ENCODE peak calls at places on chromosome 2, in six cellular contexts. R is ascending aorta; K is CD8-positive, alpha-beta T cell; P is IMR-90; Z is ovary; S is mammary epithelial cell. Y is an unnamed sample. For H3K4me1, the result is how much of the 10 kb centered on the place peaks cover.

GRCh38 chr2:45700407-45701013 is 49.0 kb downstream of the PRKCE start:
- DNase-seq in K (no peak), R (no peak), P (no peak), S (no peak), Z (no peak), Y (no peak)

GRCh38 chr2:6459138-6459537 is 406.6 kb downstream of the CMPK2 start:
- DNase-seq in K (no peak), R (no peak), S (no peak), Z (no peak), P (no peak), Y (no peak)

GRCh38 chr2:85537600-85538506 is 1.1 kb upstream of the MAT2A start:
- DNase-seq in Z (peak), K (peak), P (no peak), S (no peak), R (peak), Y (peak)

GRCh38 chr2:152500777-152501176 is 165.8 kb downstream of the FMNL2 start:
- DNase-seq in R (peak), P (no peak), S (no peak), Z (no peak), K (no peak), Y (peak)

GRCh38 chr2:143422681-143423080 is 293.5 kb downstream of the ARHGAP15 start:
- DNase-seq in S (no peak), Z (no peak), K (no peak), P (no peak), R (no peak), Y (no peak)

GRCh38 chr2:144083211-144083610 is 436.7 kb downstream of the ZEB2 start:
- DNase-seq in P (peak), S (peak), K (no peak), Z (no peak), R (no peak), Y (no peak)

GRCh38 chr2:31108887-31109286 is 29.4 kb downstream of the GALNT14 start:
- DNase-seq in S (peak), Z (no peak), R (no peak), K (no peak), P (no peak), Y (no peak)

GRCh38 chr2:128441341-128442052 is 122.8 kb upstream of the HS6ST1 start:
- DNase-seq in R (peak), S (no peak), P (no peak), Z (no peak), K (no peak), Y (no peak)

GRCh38 chr2:181613241-181613640 is 43.7 kb downstream of the CERKL start:
- DNase-seq in Z (no peak), K (no peak), R (no peak), S (no peak), P (no peak), Y (no peak)

GRCh38 chr2:30230479-30230854 is 867 bp upstream of the LBH start:
- DNase-seq in R (peak), K (peak), Z (peak), S (no peak), P (peak), Y (no peak)

GRCh38 chr2:174198846-174199564 is 49.3 kb downstream of the OLA1 start:
- DNase-seq in R (no peak), K (no peak), S (peak), Z (no peak), P (peak), Y (no peak)

GRCh38 chr2:215828528-215829184 is 184.7 kb downstream of the MREG start:
- DNase-seq in P (peak), Z (peak), K (peak), R (peak), S (peak), Y (peak)

GRCh38 chr2:128310761-128311160 is 7.9 kb downstream of the HS6ST1 start:
- DNase-seq in P (no peak), Z (no peak), S (no peak), R (no peak), K (no peak), Y (no peak)

GRCh38 chr2:149422991-149423338 is 92.6 kb downstream of the LYPD6 start:
- DNase-seq in K (no peak), R (no peak), Z (no peak), S (no peak), P (no peak), Y (no peak)

GRCh38 chr2:122908134-122908533 is 1117.0 kb upstream of the CNTNAP5 start:
- DNase-seq in P (no peak), R (no peak), K (no peak), S (no peak), Z (no peak), Y (no peak)

GRCh38 chr2:220373878-220374277 is 746.4 kb downstream of the SLC4A3 start:
- DNase-seq in P (peak), R (no peak), Z (no peak), S (no peak), K (no peak), Y (no peak)

GRCh38 chr2:15560988-15561573 is at the start of gene NBAS:
- DNase-seq in S (peak), R (peak), P (peak), K (peak), Z (peak), Y (peak)
- H3K4me1 ChIP-seq in S (under half), R (under half), P (under half), K (under half), Z (under half), Y (under half)

GRCh38 chr2:5077479-5078089 is 614.6 kb upstream of the SOX11 start:
- DNase-seq in P (no peak), S (no peak), R (no peak), K (no peak), Z (no peak), Y (no peak)
- TF ChIP-seq CTCF in P (no peak), S (no peak), R (no peak), K (no peak), Z (no peak), Y (no peak)

GRCh38 chr2:98487806-98488189 is 43.1 kb downstream of the INPP4A start:
- DNase-seq in R (no peak), S (no peak), K (peak), Z (no peak), P (peak), Y (no peak)
- H3K4me1 ChIP-seq in R (under half), S (under half), K (half or more), Z (under half), P (under half), Y (under half)

GRCh38 chr2:20642026-20642971 is 8.6 kb downstream of the HS1BP3 start:
- DNase-seq in P (peak), S (peak), K (peak), Z (peak), R (peak), Y (peak)

GRCh38 chr2:20641123-20641985 is 9.5 kb downstream of the HS1BP3 start:
- DNase-seq in P (peak), S (peak), Z (no peak), K (no peak), R (peak), Y (peak)

GRCh38 chr2:20643826-20644225 is 7.1 kb downstream of the HS1BP3 start:
- DNase-seq in K (no peak), R (no peak), P (no peak), S (no peak), Z (no peak), Y (no peak)

GRCh38 chr2:20645301-20645701 is 5.6 kb downstream of the HS1BP3 start:
- DNase-seq in K (no peak), S (no peak), P (no peak), R (no peak), Z (no peak), Y (no peak)

DNA sequence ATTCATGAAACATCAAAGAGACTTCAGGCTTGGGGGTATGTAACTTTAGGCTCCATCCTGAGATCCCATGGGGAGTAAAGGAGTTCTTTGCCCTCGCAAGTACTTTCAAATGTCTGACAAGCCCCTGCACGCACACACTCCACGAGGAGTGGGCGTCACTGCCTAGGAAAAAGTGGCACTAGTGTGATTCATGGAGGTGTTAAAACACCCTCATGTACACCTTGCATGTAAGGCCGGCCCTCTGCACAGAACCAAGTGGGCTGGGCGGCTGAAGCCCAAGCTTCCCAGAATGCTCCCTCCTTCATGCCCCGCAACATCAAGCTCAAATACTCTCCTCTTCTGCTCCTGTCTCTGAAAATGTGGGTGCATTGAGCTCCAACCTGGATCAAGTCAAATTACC is 7.8 kb downstream of the HS1BP3 start:
- DNase-seq in P (no peak), K (no peak), S (peak), R (no peak), Z (no peak), Y (no peak)
- TF ChIP-seq CTCF in P (no peak), K (no peak), S (no peak), R (no peak), Z (no peak), Y (no peak)

GRCh38 chr2:54574860-54575247 is 118.7 kb downstream of the SPTBN1 start:
- DNase-seq in Z (no peak), K (no peak), R (no peak), P (no peak), S (no peak), Y (no peak)

GRCh38 chr2:54575379-54575888 is 119.3 kb downstream of the SPTBN1 start:
- DNase-seq in P (peak), K (peak), S (peak), Z (no peak), R (no peak), Y (no peak)

GRCh38 chr2:54572636-54573531 is 116.8 kb downstream of the SPTBN1 start:
- DNase-seq in K (peak), R (no peak), S (peak), P (peak), Z (no peak), Y (no peak)

GRCh38 chr2:54573532-54573915 is 117.4 kb downstream of the SPTBN1 start:
- DNase-seq in R (no peak), Z (no peak), S (no peak), P (no peak), K (no peak), Y (no peak)

DNA sequence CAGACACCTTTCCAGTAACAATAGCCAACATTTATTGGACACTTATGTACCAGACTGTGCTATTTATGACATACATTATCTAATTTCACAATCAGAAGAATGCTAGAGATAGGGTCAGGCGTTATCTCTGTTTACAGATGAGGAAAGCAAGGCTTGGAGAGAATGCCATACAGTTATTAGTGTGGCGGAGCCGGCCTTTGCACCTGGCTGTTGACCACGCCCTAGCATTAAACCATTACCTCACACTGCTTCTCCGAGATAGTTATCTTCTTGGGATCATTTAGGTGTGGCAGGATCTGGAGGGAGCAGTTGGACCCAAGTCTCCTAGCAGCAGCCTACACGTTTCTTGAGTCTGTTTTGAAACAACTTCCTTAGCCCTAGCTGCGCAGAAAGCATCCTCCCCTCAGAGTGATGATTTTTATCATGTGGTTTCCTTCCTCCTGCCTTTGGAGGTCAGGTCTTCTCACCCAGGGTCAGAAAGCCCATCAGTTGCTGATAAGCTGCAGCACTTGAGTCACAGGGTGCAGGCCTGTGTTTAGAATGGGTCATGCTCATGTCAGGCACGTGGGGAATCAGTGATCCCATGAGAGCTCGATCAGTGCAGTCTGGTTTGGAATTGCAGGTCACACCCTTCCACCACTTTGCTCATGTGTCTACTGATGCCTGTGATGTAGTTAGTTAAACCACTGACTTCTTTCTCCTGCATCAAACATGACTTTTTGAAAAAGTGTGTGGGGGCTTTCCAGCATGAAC is 118.2 kb downstream of the SPTBN1 start:
- DNase-seq in P (peak), R (no peak), S (peak), Z (no peak), K (peak), Y (peak)
- H3K4me1 ChIP-seq in P (under half), R (half or more), S (half or more), Z (under half), K (half or more), Y (half or more)

GRCh38 chr2:99653433-99653832 is 163.6 kb upstream of the REV1 start:
- DNase-seq in S (no peak), Z (no peak), R (no peak), K (no peak), P (no peak), Y (no peak)
- TF ChIP-seq CTCF in S (no peak), Z (no peak), R (no peak), K (no peak), P (no peak), Y (no peak)

GRCh38 chr2:234003972-234004617 is 46.4 kb upstream of the SPP2 start:
- DNase-seq in S (peak), R (no peak), Z (no peak), K (no peak), P (peak), Y (peak)
- H3K4me1 ChIP-seq in S (under half), R (under half), Z (under half), K (under half), P (under half), Y (under half)

DNA sequence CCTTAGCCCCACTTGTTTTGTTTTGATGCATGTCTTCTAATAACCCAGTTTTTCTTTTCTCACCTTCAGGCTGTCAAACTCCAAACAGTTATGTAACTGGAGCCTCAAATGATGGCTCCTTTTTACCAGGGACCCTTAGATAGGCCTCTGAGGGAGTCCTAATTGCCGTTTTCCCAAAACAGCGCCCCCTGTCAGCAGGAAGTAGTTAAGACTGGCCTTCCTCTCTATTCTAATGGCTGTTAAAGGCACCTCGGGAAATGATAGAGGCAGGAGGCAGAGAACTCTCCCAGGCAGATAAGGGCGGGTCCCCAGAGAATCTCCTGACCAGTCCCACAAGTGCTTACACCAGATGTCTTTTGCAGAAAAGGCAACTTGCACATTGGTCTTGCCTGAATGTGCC is 123.2 kb downstream of the KCNS3 start:
- DNase-seq in K (no peak), S (no peak), P (no peak), Z (no peak), R (no peak), Y (no peak)
- TF ChIP-seq CTCF in K (no peak), S (no peak), P (no peak), Z (no peak), R (no peak), Y (no peak)

DNA sequence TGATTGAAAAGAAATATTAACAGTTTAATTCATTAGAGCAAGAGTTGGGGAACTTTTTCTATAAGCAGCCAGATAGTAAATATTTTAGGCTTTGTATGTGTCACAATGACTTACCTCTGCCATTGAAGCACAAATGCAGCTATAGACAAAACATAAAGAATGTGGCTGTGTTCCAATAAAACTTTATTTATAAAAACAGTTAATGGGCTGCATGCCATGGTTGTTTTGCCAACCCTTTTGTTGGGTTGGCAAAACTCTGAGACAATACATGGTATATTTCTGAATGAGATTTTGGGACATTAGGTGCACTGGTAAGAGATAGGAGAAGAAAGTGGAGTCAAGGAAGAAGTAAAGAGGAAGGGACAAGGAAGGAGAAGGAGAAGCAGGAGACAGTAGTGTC is 61.8 kb upstream of the CERS6 start:
- DNase-seq in S (no peak), K (no peak), R (no peak), Z (no peak), P (no peak), Y (no peak)
- H3K4me1 ChIP-seq in S (under half), K (under half), R (under half), Z (under half), P (under half), Y (under half)

Y was measured in psoas muscle.